ENCODE peak calls at places on chromosomes 4 and X, in six cellular contexts. G is GM10248, P is upper lobe of left lung, E is AG09319, S is AG04450, R is lower leg skin. V is an unnamed sample.
A peak's percentile ranks its signal among the peaks of the same experiment; 100 is the strongest.

GRCh38 chr4:147194107-147194506 is 248.4 kb upstream of the TTC29 start:
- DNase-seq in R (no peak), G (no peak), S (no peak), E (no peak), P (no peak), V (no peak)

GRCh38 chrX:41352329-41352801 is 18.4 kb downstream of the DDX3X start:
- DNase-seq in P (no peak), S (no peak), E (no peak), R (no peak), G (no peak), V (no peak)

GRCh38 chr4:29423836-29424721 is 1296.1 kb upstream of the PCDH7 start:
- DNase-seq in R (no peak), P (no peak), E (no peak), G (no peak), S (peak; percentile 68), V (no peak)

GRCh38 chr4:2511645-2512131 is 24.8 kb upstream of the FAM193A start:
- DNase-seq in P (no peak), G (peak; percentile 59), S (no peak), E (no peak), R (no peak), V (peak; percentile 47)

GRCh38 chr4:127045872-127046271 is 586.9 kb upstream of the INTU start:
- DNase-seq in R (no peak), S (no peak), G (no peak), E (no peak), P (no peak), V (no peak)

GRCh38 chr4:1600811-1601532 is 83.1 kb downstream of the FAM53A start:
- DNase-seq in E (no peak), G (no peak), P (peak; percentile 72), S (no peak), R (no peak), V (no peak)

GRCh38 chrX:68945603-68946228 is 116.9 kb downstream of the EFNB1 start:
- DNase-seq in S (no peak), P (no peak), E (no peak), R (no peak), G (peak; percentile 3), V (no peak)

GRCh38 chr4:190017357-190018200 is 9.5 kb downstream of the FRG2 start:
- DNase-seq in R (no peak), P (peak; percentile 78), S (no peak), E (no peak), G (peak; percentile 15), V (peak; percentile 55)

GRCh38 chr4:122783301-122784215 is 43.1 kb upstream of the FGF2 start:
- DNase-seq in G (no peak), S (peak; percentile 60), E (peak; percentile 60), R (peak; percentile 22), P (no peak), V (no peak)

GRCh38 chr4:5956285-5957021 is 61.8 kb downstream of the C4orf50 start:
- DNase-seq in E (no peak), S (no peak), P (no peak), G (no peak), R (no peak), V (no peak)

GRCh38 chr4:151743128-151743854 is 17.5 kb downstream of the GATB start:
- DNase-seq in E (no peak), R (no peak), G (peak; percentile 19), P (no peak), S (no peak), V (peak; percentile 40)

GRCh38 chrX:69253821-69254220 is 88.6 kb upstream of the PJA1 start:
- DNase-seq in R (no peak), E (no peak), G (no peak), P (no peak), S (no peak), V (no peak)

GRCh38 chr4:132240094-132240493 is 909.0 kb upstream of the PCDH10 start:
- DNase-seq in P (no peak), R (no peak), E (no peak), G (no peak), S (no peak), V (no peak)

GRCh38 chrX:70253377-70254062 is 6.5 kb downstream of the P2RY4 start:
- DNase-seq in R (no peak), E (no peak), S (no peak), G (no peak), P (no peak), V (no peak)

GRCh38 chr4:138609943-138610350 is 367.8 kb upstream of the SLC7A11 start:
- DNase-seq in G (peak; percentile 28), S (no peak), E (no peak), P (no peak), R (no peak), V (peak; percentile 12)

GRCh38 chr4:164350086-164350485 is 403.8 kb upstream of the SMIM31 start:
- DNase-seq in E (no peak), S (no peak), P (no peak), R (no peak), G (no peak), V (no peak)

GRCh38 chr4:4402966-4403365 is 16.1 kb downstream of the NSG1 start:
- DNase-seq in G (no peak), E (no peak), S (no peak), R (no peak), P (no peak), V (no peak)

GRCh38 chr4:186726440-186727148 is 2.9 kb upstream of the FAT1 start:
- DNase-seq in G (no peak), E (peak; percentile 50), P (peak; percentile 94), S (peak; percentile 49), R (peak; percentile 41), V (peak; percentile 31)

GRCh38 chrX:1465261-1466231 is 12.8 kb upstream of the ASMTL start:
- DNase-seq in R (peak; percentile 5), P (peak; percentile 82), S (no peak), E (no peak), G (no peak), V (no peak)

GRCh38 chr4:115113382-115114106 is at the start of gene NDST4:
- DNase-seq in G (no peak), R (no peak), P (no peak), S (no peak), E (no peak), V (no peak)

GRCh38 chr4:38119663-38120374 is 159.6 kb downstream of the PTTG2 start:
- DNase-seq in P (no peak), G (no peak), R (no peak), S (peak; percentile 52), E (peak; percentile 59), V (no peak)

GRCh38 chrX:138669693-138670092 is 41.8 kb downstream of the FGF13 start:
- DNase-seq in R (no peak), P (no peak), G (no peak), S (no peak), E (no peak), V (no peak)

GRCh38 chrX:31459361-31459760 is 387.5 kb upstream of the FTHL17 start:
- DNase-seq in S (no peak), G (no peak), E (no peak), P (no peak), R (no peak), V (no peak)

GRCh38 chrX:57918750-57919436 is 8.6 kb upstream of the ZXDA start:
- DNase-seq in P (no peak), R (no peak), S (no peak), G (no peak), E (no peak), V (no peak)

GRCh38 chr4:108036252-108036651 is 46.6 kb downstream of the HADH start:
- DNase-seq in R (no peak), E (no peak), P (no peak), G (peak; percentile 76), S (no peak), V (peak; percentile 72)

GRCh38 chrX:74370482-74370881 is 50.8 kb upstream of the SLC16A2 start:
- DNase-seq in E (no peak), G (no peak), P (no peak), S (no peak), R (no peak), V (no peak)
- TF ChIP-seq CTCF in E (no peak), G (no peak), P (no peak), S (no peak), R (no peak), V (no peak)

GRCh38 chr4:155026715-155027114 is 181.7 kb upstream of the NPY2R start:
- DNase-seq in E (no peak), S (no peak), P (no peak), G (no peak), R (no peak), V (no peak)

DNA sequence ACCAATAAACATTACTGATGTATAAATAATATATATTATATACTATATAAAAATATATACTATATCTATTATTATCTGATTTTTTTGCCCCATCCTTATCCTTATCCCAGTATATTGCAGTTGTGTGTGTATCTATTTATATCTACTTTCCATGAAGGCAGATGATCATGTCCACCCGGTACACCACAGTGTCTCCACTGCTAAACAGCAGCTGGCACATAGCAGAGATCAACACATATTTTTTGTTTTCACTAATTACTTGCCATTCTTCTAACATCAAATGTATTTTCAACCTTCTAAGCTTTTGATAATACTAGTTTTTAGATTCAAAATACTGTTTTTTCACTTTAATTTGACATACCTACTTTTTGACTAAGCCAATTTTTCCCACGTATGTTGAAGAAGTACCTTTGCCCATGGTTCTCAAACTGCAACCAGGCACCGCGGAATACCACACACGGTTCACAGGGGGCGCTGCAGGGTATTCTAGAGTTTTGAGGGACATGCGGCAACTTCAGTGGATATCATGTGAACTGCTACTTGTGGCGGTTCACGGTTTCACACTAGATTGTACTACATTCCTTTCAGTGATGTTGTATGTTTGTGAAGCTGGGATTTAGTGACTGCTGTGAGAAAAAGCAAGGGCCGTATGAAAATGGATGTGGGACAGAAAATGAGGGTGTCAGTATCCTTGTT is 182.5 kb upstream of the NPY2R start:
- DNase-seq in S (no peak), R (no peak), G (no peak), P (no peak), E (no peak), V (no peak)
- TF ChIP-seq CTCF in S (peak; percentile 38), R (no peak), G (peak; percentile 33), P (peak; percentile 31), E (peak; percentile 40), V (no peak)

GRCh38 chr4:64533159-64533558 is 123.9 kb upstream of the TECRL start:
- DNase-seq in S (no peak), E (no peak), G (no peak), R (no peak), P (no peak), V (no peak)

GRCh38 chr4:64539234-64539849 is 130.1 kb upstream of the TECRL start:
- DNase-seq in E (peak; percentile 16), R (no peak), P (no peak), S (no peak), G (peak; percentile 32), V (peak; percentile 54)

GRCh38 chr4:64533637-64534036 is 124.4 kb upstream of the TECRL start:
- DNase-seq in R (no peak), E (no peak), S (no peak), G (no peak), P (no peak), V (no peak)

GRCh38 chr4:64538219-64538618 is 129.0 kb upstream of the TECRL start:
- DNase-seq in E (no peak), S (no peak), P (no peak), G (no peak), R (no peak), V (no peak)
- TF ChIP-seq CTCF in E (no peak), S (no peak), P (no peak), G (no peak), R (no peak), V (no peak)

GRCh38 chr4:53066155-53066554 is 204.0 kb downstream of the RASL11B start:
- DNase-seq in R (no peak), S (no peak), G (no peak), P (no peak), E (no peak), V (no peak)

GRCh38 chr4:53064609-53065008 is 202.5 kb downstream of the RASL11B start:
- DNase-seq in G (no peak), P (no peak), E (no peak), S (no peak), R (no peak), V (no peak)

GRCh38 chr4:53067125-53067802 is 205.1 kb downstream of the RASL11B start:
- DNase-seq in R (no peak), G (no peak), E (no peak), P (no peak), S (no peak), V (no peak)

GRCh38 chr4:53068755-53069154 is 206.6 kb downstream of the RASL11B start:
- DNase-seq in S (no peak), G (no peak), R (no peak), P (no peak), E (no peak), V (no peak)
- TF ChIP-seq CTCF in S (no peak), G (no peak), R (no peak), P (no peak), E (no peak), V (no peak)